ENCODE peak calls at places on chromosomes 4 and X, in six cellular contexts. H is esophagus squamous epithelium, Z is uterus, R is IMR-90, N is adrenal gland, Y is A549. F is an unnamed sample.

GRCh38 chr4:11881364-11881763 is 452.7 kb upstream of the HS3ST1 start:
- DNase-seq in H (no peak), Z (no peak), R (no peak), N (no peak), Y (no peak), F (no peak)

GRCh38 chr4:134215636-134216340 is 14.2 kb upstream of the PABPC4L start:
- DNase-seq in H (no peak), Z (no peak), R (peak; percentile 0), N (no peak), Y (no peak), F (no peak)

GRCh38 chr4:93066746-93067145 is 761.8 kb upstream of the ATOH1 start:
- DNase-seq in H (no peak), Z (no peak), R (peak; percentile 1), N (no peak), Y (no peak), F (no peak)

GRCh38 chr4:175385797-175386196 is 426.3 kb downstream of the GPM6A start:
- DNase-seq in H (no peak), Z (no peak), R (peak; percentile 13), N (no peak), Y (no peak), F (no peak)

GRCh38 chr4:112178731-112179130 is 33.5 kb downstream of the FAM241A start:
- DNase-seq in H (no peak), Z (no peak), R (no peak), N (no peak), Y (no peak), F (no peak)

GRCh38 chrX:78886550-78886949 is 58.6 kb upstream of the P2RY10 start:
- DNase-seq in H (no peak), Z (no peak), R (no peak), N (no peak), Y (peak; percentile 6), F (no peak)

GRCh38 chrX:130120746-130121504 is 10.6 kb upstream of the ELF4 start:
- DNase-seq in H (no peak), Z (peak; percentile 80), R (peak; percentile 71), N (peak; percentile 85), Y (peak; percentile 73), F (peak; percentile 59)

GRCh38 chr4:125735107-125735506 is 420.4 kb downstream of the FAT4 start:
- DNase-seq in H (no peak), Z (no peak), R (peak; percentile 86), N (no peak), Y (peak; percentile 83), F (no peak)

GRCh38 chrX:2627272-2627867 is 63.7 kb upstream of the CD99 start:
- DNase-seq in H (no peak), Z (peak; percentile 27), R (peak; percentile 27), N (peak; percentile 71), Y (peak; percentile 74), F (peak; percentile 8)

GRCh38 chr4:156799121-156799589 is 172.4 kb downstream of the PDGFC start:
- DNase-seq in H (no peak), Z (no peak), R (peak; percentile 45), N (no peak), Y (no peak), F (no peak)

GRCh38 chr4:74619931-74620702 is 174.2 kb downstream of the BTC start:
- DNase-seq in H (no peak), Z (no peak), R (peak; percentile 27), N (no peak), Y (peak; percentile 88), F (no peak)

GRCh38 chrX:120446503-120446902 is 22.6 kb downstream of the LAMP2 start:
- DNase-seq in H (no peak), Z (no peak), R (peak; percentile 59), N (no peak), Y (peak; percentile 1), F (no peak)

GRCh38 chr4:123481034-123481433 is 84.4 kb downstream of the SPRY1 start:
- DNase-seq in H (no peak), Z (no peak), R (peak; percentile 92), N (no peak), Y (peak; percentile 3), F (no peak)

GRCh38 chrX:109886122-109886761 is 116.7 kb upstream of the TMEM164 start:
- DNase-seq in H (no peak), Z (no peak), R (peak; percentile 63), N (peak; percentile 64), Y (peak; percentile 57), F (no peak)

GRCh38 chr4:89829470-89830138 is 7.4 kb downstream of the SNCA start:
- DNase-seq in H (no peak), Z (no peak), R (no peak), N (peak; percentile 56), Y (no peak), F (no peak)

GRCh38 chrX:14027031-14027430 is 2.7 kb downstream of the GEMIN8 start:
- DNase-seq in H (no peak), Z (no peak), R (peak; percentile 35), N (peak; percentile 53), Y (no peak), F (peak; percentile 33)

GRCh38 chr4:55251352-55251751 is 94.7 kb upstream of the SRD5A3 start:
- DNase-seq in H (no peak), Z (no peak), R (no peak), N (no peak), Y (no peak), F (no peak)

GRCh38 chr4:53885668-53886067 is 178.7 kb downstream of the CHIC2 start:
- DNase-seq in H (no peak), Z (no peak), R (no peak), N (no peak), Y (no peak), F (no peak)

GRCh38 chr4:14908635-14909034 is 93.6 kb upstream of the CPEB2 start:
- DNase-seq in H (no peak), Z (no peak), R (peak; percentile 33), N (no peak), Y (no peak), F (no peak)

GRCh38 chr4:139734201-139734874 is 68.7 kb downstream of the MGST2 start:
- DNase-seq in H (no peak), Z (peak; percentile 74), R (peak; percentile 65), N (peak; percentile 90), Y (no peak), F (no peak)

GRCh38 chr4:128220286-128221235 is 67.1 kb downstream of the PGRMC2 start:
- DNase-seq in H (no peak), Z (no peak), R (peak; percentile 75), N (no peak), Y (peak; percentile 62), F (no peak)

GRCh38 chr4:142095886-142096605 is 459.7 kb downstream of the IL15 start:
- DNase-seq in H (no peak), Z (peak; percentile 76), R (peak; percentile 96), N (peak; percentile 84), Y (peak; percentile 86), F (no peak)

GRCh38 chr4:2886622-2887021 is 43.0 kb downstream of the ADD1 start:
- DNase-seq in H (no peak), Z (no peak), R (no peak), N (peak; percentile 76), Y (no peak), F (no peak)

GRCh38 chrX:41406211-41406610 is 40.9 kb upstream of the NYX start:
- DNase-seq in H (no peak), Z (no peak), R (peak; percentile 18), N (no peak), Y (no peak), F (no peak)

GRCh38 chrX:76148753-76149152 is 24.1 kb upstream of the PBDC1 start:
- DNase-seq in H (no peak), Z (peak; percentile 56), R (peak; percentile 33), N (peak; percentile 61), Y (peak; percentile 51), F (no peak)

GRCh38 chr4:172202480-172203076 is 389.4 kb downstream of the GALNTL6 start:
- DNase-seq in H (no peak), Z (no peak), R (peak; percentile 18), N (no peak), Y (peak; percentile 59), F (no peak)

GRCh38 chr4:9898596-9899345 is 117.3 kb downstream of the DRD5 start:
- DNase-seq in H (no peak), Z (no peak), R (peak; percentile 16), N (peak; percentile 84), Y (peak; percentile 31), F (no peak)

GRCh38 chr4:152264106-152264505 is 271.8 kb downstream of the FBXW7 start:
- DNase-seq in H (no peak), Z (no peak), R (no peak), N (no peak), Y (no peak), F (no peak)
- H3K4me1 ChIP-seq in H (peaks cover 4% of the 10 kb centered on the region), Z (no peaks in the 10 kb centered on the region), R (peaks cover 5% of the 10 kb centered on the region), N (no peaks in the 10 kb centered on the region), Y (peaks cover 14% of the 10 kb centered on the region), F (no peaks in the 10 kb centered on the region)

GRCh38 chr4:25075851-25076250 is 45.1 kb upstream of the LGI2 start:
- DNase-seq in H (no peak), Z (no peak), R (no peak), N (no peak), Y (no peak), F (no peak)

GRCh38 chr4:25081866-25082471 is 51.2 kb upstream of the LGI2 start:
- DNase-seq in H (no peak), Z (no peak), R (no peak), N (no peak), Y (no peak), F (no peak)

GRCh38 chr4:25076625-25077413 is 46.1 kb upstream of the LGI2 start:
- DNase-seq in H (no peak), Z (no peak), R (no peak), N (no peak), Y (no peak), F (no peak)

GRCh38 chr4:25078523-25078922 is 47.8 kb upstream of the LGI2 start:
- DNase-seq in H (no peak), Z (no peak), R (no peak), N (no peak), Y (no peak), F (no peak)

DNA sequence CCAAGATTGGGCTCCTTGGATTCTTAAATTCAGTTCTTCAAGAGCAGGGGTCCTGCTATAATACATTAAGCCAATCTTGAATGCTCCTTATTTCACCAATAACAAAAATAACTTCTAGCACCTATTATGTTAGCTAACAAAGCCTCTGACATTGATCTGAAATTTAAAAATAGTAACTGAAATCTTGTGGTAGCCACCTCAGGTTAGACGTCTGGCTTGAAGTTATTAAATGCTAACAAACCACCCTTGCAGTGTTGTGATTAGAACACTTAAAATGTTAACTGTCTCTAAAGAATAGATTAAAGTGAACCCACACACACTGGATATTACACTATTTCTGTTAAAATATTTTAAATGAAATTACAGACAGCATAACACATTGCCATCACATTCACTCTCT is 49.8 kb upstream of the LGI2 start:
- DNase-seq in H (no peak), Z (no peak), R (no peak), N (no peak), Y (no peak), F (no peak)
- H3K27ac ChIP-seq in H (no peak overlapping the region), Z (no peak overlapping the region), R (no peak overlapping the region), N (no peak overlapping the region), Y (no peak overlapping the region), F (no peak overlapping the region)

DNA sequence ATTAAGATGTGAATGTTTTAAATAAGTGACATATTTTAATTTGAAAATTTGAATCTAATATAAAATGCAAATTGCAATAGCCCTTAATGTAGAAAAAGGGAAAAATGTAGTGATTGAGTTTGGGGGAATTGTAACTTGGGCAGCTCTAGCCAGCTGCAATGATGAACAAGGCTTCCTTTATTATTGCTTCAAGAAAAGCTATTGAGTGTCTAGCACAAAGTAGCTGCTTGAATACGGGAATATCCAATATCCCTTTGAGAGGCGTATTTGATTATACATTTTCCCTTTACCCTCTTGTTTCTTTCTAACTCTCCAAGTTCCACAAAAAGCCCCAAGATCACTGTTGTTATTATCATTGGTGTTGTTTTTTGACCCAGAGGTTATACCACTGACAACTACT is 21.8 kb downstream of the IL1RAPL1 start:
- DNase-seq in H (no peak), Z (no peak), R (no peak), N (no peak), Y (no peak), F (no peak)
- TF ChIP-seq CTCF in H (no peak), Z (no peak), R (no peak), N (no peak), Y (no peak), F (no peak)

GRCh38 chrX:489805-490204 is 103.1 kb upstream of the PPP2R3B start:
- DNase-seq in H (no peak), Z (no peak), R (no peak), N (no peak), Y (no peak), F (no peak)
- H3K4me1 ChIP-seq in H (no peaks in the 10 kb centered on the region), Z (no peaks in the 10 kb centered on the region), R (no peaks in the 10 kb centered on the region), N (no peaks in the 10 kb centered on the region), Y (no peaks in the 10 kb centered on the region), F (no peaks in the 10 kb centered on the region)

F was measured in pancreas.